ENCODE peak calls at places on chromosomes 2 and 18, in four cellular contexts. Q, N, G and T are unnamed samples.

GRCh38 chr18:26208901-26209445 is 17.3 kb upstream of the TAF4B start:
- DNase-seq in Q (no peak), N (no peak), G (no peak), T (no peak)

GRCh38 chr18:62788891-62789290 is 73.5 kb downstream of the PHLPP1 start:
- DNase-seq in Q (no peak), N (no peak), G (no peak), T (no peak)

GRCh38 chr18:75208836-75209128 is 157 bp downstream of the PTGR3 start:
- DNase-seq in Q (no peak), N (no peak), G (peak; percentile 57), T (no peak)

GRCh38 chr2:120118471-120118870 is 104.7 kb downstream of the TMEM185B start:
- DNase-seq in Q (no peak), N (no peak), G (no peak), T (no peak)

GRCh38 chr2:71605781-71606241 is 152.4 kb downstream of the DYSF start:
- DNase-seq in Q (peak; percentile 41), N (no peak), G (no peak), T (no peak)

GRCh38 chr2:68744517-68744916 is 9.9 kb downstream of the ARHGAP25 start:
- DNase-seq in Q (no peak), N (peak; percentile 74), G (no peak), T (no peak)

GRCh38 chr2:19538411-19538963 is 180.1 kb upstream of the OSR1 start:
- DNase-seq in Q (peak; percentile 61), N (peak; percentile 99), G (no peak), T (no peak)

GRCh38 chr18:28740575-28740974 is 563.6 kb upstream of the CDH2 start:
- DNase-seq in Q (no peak), N (no peak), G (no peak), T (no peak)

GRCh38 chr18:58831610-58832009 is 33.1 kb upstream of the ZNF532 start:
- DNase-seq in Q (peak; percentile 87), N (peak; percentile 60), G (no peak), T (no peak)

GRCh38 chr2:145563752-145564615 is 1044.1 kb upstream of the ZEB2 start:
- DNase-seq in Q (no peak), N (peak; percentile 87), G (no peak), T (no peak)

GRCh38 chr2:112758701-112759100 is 5.7 kb downstream of the CKAP2L start:
- DNase-seq in Q (no peak), N (no peak), G (no peak), T (no peak)

GRCh38 chr2:159035790-159036411 is 67.5 kb downstream of the TANC1 start:
- DNase-seq in Q (no peak), N (peak; percentile 84), G (peak; percentile 13), T (no peak)

GRCh38 chr2:17658251-17658843 is 95.3 kb downstream of the SMC6 start:
- DNase-seq in Q (no peak), N (no peak), G (no peak), T (peak; percentile 48)

GRCh38 chr2:121804340-121804739 is 48.9 kb downstream of the TSN start:
- DNase-seq in Q (no peak), N (no peak), G (peak; percentile 94), T (no peak)

GRCh38 chr2:238908960-238909951 is 61.4 kb downstream of the TWIST2 start:
- DNase-seq in Q (peak; percentile 77), N (peak; percentile 7), G (no peak), T (no peak)

GRCh38 chr2:160816916-160817315 is 323.3 kb upstream of the RBMS1 start:
- DNase-seq in Q (no peak), N (no peak), G (no peak), T (no peak)

GRCh38 chr2:206443735-206444527 is 599 bp downstream of the ADAM23 start:
- DNase-seq in Q (peak; percentile 95), N (no peak), G (no peak), T (peak; percentile 66)
- TF ChIP-seq CTCF in Q (no peak), N (no peak), G (no peak), T (no peak)

DNA sequence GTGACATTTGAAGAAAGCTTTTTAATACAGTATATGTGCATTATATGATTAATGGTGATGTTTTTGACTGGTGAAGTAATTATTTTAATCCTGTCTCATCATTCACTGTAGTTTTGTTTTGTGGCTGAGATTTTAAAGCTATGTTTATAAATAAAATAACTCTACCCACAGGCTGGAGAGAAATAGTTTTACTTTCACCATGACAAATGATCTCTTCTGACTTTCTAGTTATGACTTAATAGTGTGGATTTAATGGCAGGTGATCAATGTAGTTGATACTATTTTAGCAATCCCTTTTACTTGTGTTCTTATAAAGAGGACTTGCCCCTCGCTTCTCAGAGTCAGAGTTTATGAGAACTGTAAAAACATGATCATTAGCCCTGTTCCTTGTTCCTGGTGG is 289.5 kb upstream of the SIX3 start:
- DNase-seq in Q (no peak), N (no peak), G (no peak), T (peak; percentile 26)
- H3K4me3 ChIP-seq in Q (no peak overlapping the region), N (no peak overlapping the region), G (no peak overlapping the region), T (no peak overlapping the region)

GRCh38 chr2:132909427-132909826 is 239.4 kb upstream of the LYPD1 start:
- DNase-seq in Q (no peak), N (peak; percentile 17), G (no peak), T (no peak)

GRCh38 chr2:132915812-132916211 is 245.8 kb upstream of the LYPD1 start:
- DNase-seq in Q (peak; percentile 76), N (no peak), G (no peak), T (no peak)

GRCh38 chr2:132910432-132910831 is 240.4 kb upstream of the LYPD1 start:
- DNase-seq in Q (no peak), N (no peak), G (no peak), T (no peak)

GRCh38 chr2:132916219-132916618 is 246.2 kb upstream of the LYPD1 start:
- DNase-seq in Q (no peak), N (no peak), G (no peak), T (no peak)

GRCh38 chr2:132911726-132912724 is 242.0 kb upstream of the LYPD1 start:
- DNase-seq in Q (peak; percentile 69), N (no peak), G (no peak), T (no peak)
- TF ChIP-seq CTCF in Q (no peak), N (no peak), G (no peak), T (no peak)

DNA sequence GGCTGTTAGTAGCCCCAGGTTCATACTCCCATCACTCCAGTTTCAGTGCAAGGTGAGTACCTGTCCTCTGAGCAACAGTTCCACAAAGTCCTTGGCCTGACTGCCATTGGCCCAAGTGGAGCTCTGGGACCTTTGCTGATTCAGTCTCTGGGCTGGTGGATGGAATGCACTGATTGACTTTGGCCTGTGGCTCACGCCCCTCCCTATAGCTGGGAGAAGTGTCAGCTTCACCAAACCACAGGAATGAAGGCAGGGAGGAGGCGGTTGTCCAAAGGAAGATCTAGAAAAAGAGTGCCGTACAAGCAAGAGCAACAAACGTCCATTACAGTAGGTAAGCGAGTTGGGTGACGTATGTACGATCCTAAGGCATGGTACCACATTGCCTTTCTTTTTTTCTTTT is 34.0 kb downstream of the QPCT start:
- DNase-seq in Q (no peak), N (peak; percentile 83), G (no peak), T (no peak)
- H3K4me3 ChIP-seq in Q (no peak overlapping the region), N (no peak overlapping the region), G (no peak overlapping the region), T (no peak overlapping the region)

GRCh38 chr2:9424447-9425164 is 1.2 kb downstream of the CPSF3 start:
- DNase-seq in Q (peak; percentile 29), N (no peak), G (no peak), T (no peak)

GRCh38 chr2:9420495-9420894 is 2.8 kb downstream of the ITGB1BP1 start:
- DNase-seq in Q (peak; percentile 62), N (no peak), G (no peak), T (no peak)

GRCh38 chr2:9423100-9423921 is at the start of the genes CPSF3 and ITGB1BP1:
- DNase-seq in Q (peak; percentile 97), N (peak; percentile 88), G (peak; percentile 98), T (peak; percentile 98)

GRCh38 chr2:9423922-9424272 is 443 bp downstream of the CPSF3 start:
- DNase-seq in Q (no peak), N (peak; percentile 33), G (peak; percentile 9), T (no peak)

GRCh38 chr2:9422321-9423099 is 818 bp downstream of the ITGB1BP1 start:
- DNase-seq in Q (peak; percentile 85), N (no peak), G (peak; percentile 46), T (no peak)
- TF ChIP-seq CTCF in Q (no peak), N (no peak), G (no peak), T (peak; percentile 4)

GRCh38 chr2:79512442-79513401 is at the start of gene CTNNA2:
- DNase-seq in Q (peak; percentile 98), N (no peak), G (no peak), T (peak; percentile 39)
- H3K4me3 ChIP-seq in Q (peak within 1 kb of the TSS; percentile 50), N (peak within 1 kb of the TSS; percentile 14), G (peak within 1 kb of the TSS; percentile 6), T (no peak within 1 kb of the TSS)

DNA sequence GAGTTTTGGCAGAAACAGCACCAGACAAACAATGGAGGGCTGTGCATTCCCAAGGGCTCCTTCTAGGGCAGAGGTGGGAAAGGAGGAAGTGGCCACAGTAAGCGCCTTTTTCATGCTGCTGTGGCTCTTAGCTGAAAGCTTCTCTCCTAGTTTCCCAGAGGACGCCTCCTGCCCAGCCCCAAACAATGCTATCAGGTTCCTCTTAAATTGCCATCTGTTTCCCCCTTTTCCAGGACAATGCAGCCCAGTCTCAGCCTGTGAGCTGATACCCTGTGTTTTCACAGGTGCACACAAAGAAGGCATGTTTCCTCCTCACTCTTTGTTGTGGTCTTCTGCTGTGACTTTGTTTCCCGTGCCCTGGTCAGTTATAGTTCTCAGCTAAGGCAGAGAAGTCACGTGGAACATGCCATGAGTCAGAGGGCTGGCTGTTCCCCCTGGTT is 5.4 kb upstream of the FAM124B start:
- DNase-seq in Q (no peak), N (no peak), G (no peak), T (no peak)
- TF ChIP-seq CTCF in Q (no peak), N (no peak), G (no peak), T (no peak)

DNA sequence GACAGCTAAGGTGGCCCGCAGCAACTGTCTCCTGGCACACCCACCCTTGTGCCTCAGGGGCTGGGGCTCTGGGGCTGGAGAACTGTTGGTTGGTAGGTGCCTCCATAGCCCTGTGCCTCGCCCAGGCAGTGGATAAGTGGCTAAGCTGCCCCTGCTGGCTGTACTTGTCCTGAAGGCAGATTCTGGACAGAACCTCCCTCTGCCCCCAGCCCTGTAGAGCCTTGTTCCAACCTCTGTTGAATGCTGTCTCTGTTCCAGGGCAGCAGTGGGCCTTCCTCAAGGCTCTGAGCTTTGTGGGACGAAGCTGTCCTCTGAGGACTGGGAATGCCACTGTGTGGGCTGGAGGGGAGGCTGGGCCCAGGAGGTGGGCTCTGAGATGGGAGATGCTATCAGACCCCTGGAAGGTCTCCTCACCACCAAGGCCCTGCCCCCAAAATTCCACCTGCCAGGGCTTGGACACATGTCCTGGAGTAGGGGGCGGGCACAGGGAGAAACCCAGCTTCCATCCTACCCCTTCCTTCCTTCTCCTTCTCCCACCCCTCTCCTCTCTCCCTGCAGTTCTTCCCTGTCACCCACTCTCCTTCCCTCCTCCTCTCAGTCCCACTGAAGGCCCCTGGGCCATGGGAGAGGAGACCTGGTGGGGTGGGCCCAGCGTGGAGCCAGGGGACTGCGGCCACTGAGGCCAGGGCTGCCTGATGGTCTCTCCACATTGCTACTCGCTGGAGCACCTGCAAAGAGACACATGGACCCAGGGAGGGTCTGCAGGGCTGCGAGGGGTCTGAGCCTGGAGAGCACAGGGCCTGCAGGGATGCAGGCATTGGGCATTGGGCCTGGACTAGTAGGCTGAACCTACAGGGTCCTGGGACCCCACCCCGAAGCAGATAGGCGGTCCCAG is 1.7 kb upstream of the PDCD1 start:
- DNase-seq in Q (peak; percentile 91), N (no peak), G (no peak), T (peak; percentile 11)
- H3K4me3 ChIP-seq in Q (no peak overlapping the region), N (no peak overlapping the region), G (no peak overlapping the region), T (peak overlapping the region; percentile 25)

GRCh38 chr2:23091900-23092299 is 293.1 kb upstream of the KLHL29 start:
- DNase-seq in Q (no peak), N (no peak), G (no peak), T (no peak)
- TF ChIP-seq CTCF in Q (no peak), N (no peak), G (no peak), T (no peak)